ENCODE peak calls at places on chromosomes 13 and 19, in five cellular contexts. E is RWPE1, A is ascending aorta, G is heart left ventricle, F is brain microvascular endothelial cell. Z is an unnamed sample.

GRCh38 chr13:113369881-113370280 is 6.0 kb upstream of the GRTP1 start:
- DNase-seq in E (no peak), A (no peak), G (no peak), F (no peak), Z (no peak)

GRCh38 chr13:92379371-92379770 is 847.2 kb upstream of the GPC6 start:
- DNase-seq in E (no peak), A (no peak), G (no peak), F (no peak), Z (no peak)

GRCh38 chr19:47226426-47227346 is 4.3 kb downstream of the BBC3 start:
- DNase-seq in E (peak), A (peak), G (peak), F (no peak), Z (peak)

GRCh38 chr19:46448601-46449000 is 19.9 kb upstream of the PNMA8C start:
- DNase-seq in E (no peak), A (no peak), G (no peak), F (no peak), Z (no peak)

GRCh38 chr19:17468302-17469091 is 1.8 kb upstream of the SLC27A1 start:
- DNase-seq in E (no peak), A (no peak), G (peak), F (no peak), Z (peak)

GRCh38 chr13:109697936-109698335 is 88.4 kb downstream of the IRS2 start:
- DNase-seq in E (no peak), A (no peak), G (no peak), F (no peak), Z (no peak)

GRCh38 chr13:40927929-40928328 is 91.2 kb downstream of the ELF1 start:
- DNase-seq in E (no peak), A (no peak), G (no peak), F (no peak), Z (no peak)

GRCh38 chr13:111387026-111387871 is 66.8 kb downstream of the TEX29 start:
- DNase-seq in E (no peak), A (no peak), G (no peak), F (no peak), Z (no peak)

GRCh38 chr13:101917475-101917810 is 465.0 kb downstream of the ITGBL1 start:
- DNase-seq in E (no peak), A (no peak), G (no peak), F (no peak), Z (no peak)

GRCh38 chr13:100580045-100580444 is 8.5 kb downstream of the GGACT start:
- DNase-seq in E (no peak), A (no peak), G (no peak), F (no peak), Z (no peak)

GRCh38 chr13:33739254-33739653 is 78.7 kb upstream of the RFC3 start:
- DNase-seq in E (no peak), A (no peak), G (no peak), F (no peak), Z (no peak)

GRCh38 chr19:41928754-41929535 is 696 bp upstream of the ERFL start:
- DNase-seq in E (no peak), A (no peak), G (no peak), F (no peak), Z (no peak)

GRCh38 chr13:107808388-107808787 is 406.9 kb downstream of the LIG4 start:
- DNase-seq in E (no peak), A (no peak), G (no peak), F (no peak), Z (no peak)

GRCh38 chr19:20278342-20278741 is 111.3 kb downstream of the ZNF486 start:
- DNase-seq in E (no peak), A (no peak), G (peak), F (peak), Z (no peak)

GRCh38 chr13:29878101-29878500 is 27.7 kb upstream of the UBL3 start:
- DNase-seq in E (no peak), A (no peak), G (no peak), F (no peak), Z (peak)

GRCh38 chr19:51211833-51212232 is 13.0 kb upstream of the CD33 start:
- DNase-seq in E (no peak), A (no peak), G (no peak), F (no peak), Z (no peak)

GRCh38 chr19:4295972-4296771 is 6.0 kb downstream of the TMIGD2 start:
- DNase-seq in E (no peak), A (no peak), G (no peak), F (no peak), Z (peak)

GRCh38 chr13:20711301-20712044 is 8.0 kb downstream of the IL17D start:
- DNase-seq in E (no peak), A (no peak), G (no peak), F (no peak), Z (no peak)

GRCh38 chr13:52707375-52707774 is 32.2 kb downstream of the CNMD start:
- DNase-seq in E (no peak), A (no peak), G (no peak), F (no peak), Z (peak)

GRCh38 chr13:92473736-92474465 is 752.7 kb upstream of the GPC6 start:
- DNase-seq in E (no peak), A (no peak), G (no peak), F (no peak), Z (no peak)

GRCh38 chr19:47122359-47123335 is 8.0 kb upstream of the SAE1 start:
- DNase-seq in E (peak), A (no peak), G (no peak), F (peak), Z (peak)

GRCh38 chr13:55788548-55788947 is 1352.2 kb upstream of the PRR20A start:
- DNase-seq in E (no peak), A (no peak), G (no peak), F (no peak), Z (no peak)

GRCh38 chr13:32150794-32151193 is 119.2 kb downstream of the FRY start:
- DNase-seq in E (no peak), A (peak), G (peak), F (no peak), Z (no peak)

GRCh38 chr13:72820156-72820897 is 38.4 kb downstream of the PIBF1 start:
- DNase-seq in E (no peak), A (no peak), G (no peak), F (peak), Z (peak)

GRCh38 chr13:105346141-105346766 is 1189.2 kb downstream of the EFNB2 start:
- DNase-seq in E (peak), A (no peak), G (no peak), F (peak), Z (no peak)

GRCh38 chr13:113856716-113857065 is 7.2 kb downstream of the GAS6 start:
- DNase-seq in E (no peak), A (no peak), G (peak), F (no peak), Z (no peak)

GRCh38 chr19:38650180-38650775 is 2.8 kb downstream of the ACTN4 start:
- DNase-seq in E (no peak), A (no peak), G (no peak), F (no peak), Z (no peak)

GRCh38 chr13:59038824-59039223 is 1124.9 kb downstream of the DIAPH3 start:
- DNase-seq in E (peak), A (no peak), G (no peak), F (peak), Z (no peak)

GRCh38 chr13:49820591-49821215 is 28.2 kb upstream of the KPNA3 start:
- DNase-seq in E (no peak), A (no peak), G (no peak), F (no peak), Z (no peak)

GRCh38 chr19:39847525-39847924 is 1.3 kb upstream of the FBL start:
- DNase-seq in E (no peak), A (no peak), G (no peak), F (no peak), Z (no peak)

GRCh38 chr19:6003976-6004375 is 26.0 kb upstream of the RANBP3 start:
- DNase-seq in E (no peak), A (no peak), G (no peak), F (no peak), Z (no peak)

GRCh38 chr13:30690282-30691188 is 44.8 kb upstream of the ALOX5AP start:
- DNase-seq in E (peak), A (peak), G (peak), F (peak), Z (peak)

GRCh38 chr13:75633285-75633684 is 2.8 kb upstream of the LMO7 start:
- DNase-seq in E (no peak), A (no peak), G (no peak), F (peak), Z (peak)
- H3K27ac ChIP-seq in E (no peak), A (peak), G (no peak), F (peak), Z (no peak)

DNA sequence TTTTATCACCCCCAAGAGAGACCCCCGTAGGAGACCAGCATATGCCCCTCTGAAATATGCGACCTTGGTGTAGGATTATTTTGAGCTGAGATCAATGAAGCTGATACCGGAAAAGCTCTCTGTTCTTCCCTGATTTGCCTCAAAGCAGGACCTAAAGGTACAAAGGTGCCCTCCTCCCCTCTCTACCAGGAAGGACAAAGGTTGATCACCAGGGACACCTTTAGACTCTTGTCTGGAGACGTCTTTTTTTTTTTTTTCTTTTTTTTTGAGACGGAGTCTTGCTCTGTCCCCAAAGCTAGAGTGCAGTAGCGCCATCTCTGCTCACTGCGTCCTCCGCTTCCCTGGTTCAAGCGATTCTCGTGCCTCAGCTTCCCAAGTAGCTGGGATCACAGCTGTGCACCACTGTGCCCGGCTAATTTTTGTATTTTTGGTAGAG is 792 bp upstream of the PEX11G start:
- DNase-seq in E (no peak), A (no peak), G (no peak), F (no peak), Z (no peak)
- H3K27ac ChIP-seq in E (peak), A (no peak), G (no peak), F (no peak), Z (peak)

GRCh38 chr19:12494260-12494860 is 9.7 kb upstream of the ZNF709 start:
- DNase-seq in E (no peak), A (no peak), G (no peak), F (no peak), Z (no peak)
- H3K27ac ChIP-seq in E (no peak), A (peak), G (no peak), F (no peak), Z (peak)

DNA sequence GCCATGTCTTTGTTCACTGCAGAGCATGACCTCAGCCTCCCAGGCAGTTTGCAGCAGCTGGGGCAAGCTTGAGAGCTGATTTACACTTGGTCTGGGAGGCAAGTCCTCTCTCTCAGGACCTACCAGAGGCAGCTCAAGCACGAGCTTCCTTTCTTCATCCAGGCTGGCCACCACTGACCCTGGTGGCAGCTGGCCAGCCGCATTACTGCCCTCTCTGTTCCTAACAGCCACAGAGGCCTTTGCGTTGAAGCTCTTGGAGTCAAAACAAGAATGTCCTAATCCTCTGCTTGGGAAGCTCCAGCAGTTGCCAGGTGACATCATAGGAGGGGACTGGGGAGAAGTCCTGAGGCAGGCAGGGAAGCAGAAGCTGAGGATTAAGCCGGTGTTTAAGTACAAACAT is 85.7 kb downstream of the NUFIP1 start:
- DNase-seq in E (no peak), A (peak), G (peak), F (peak), Z (no peak)
- H3K27ac ChIP-seq in E (no peak), A (peak), G (peak), F (no peak), Z (no peak)

DNA sequence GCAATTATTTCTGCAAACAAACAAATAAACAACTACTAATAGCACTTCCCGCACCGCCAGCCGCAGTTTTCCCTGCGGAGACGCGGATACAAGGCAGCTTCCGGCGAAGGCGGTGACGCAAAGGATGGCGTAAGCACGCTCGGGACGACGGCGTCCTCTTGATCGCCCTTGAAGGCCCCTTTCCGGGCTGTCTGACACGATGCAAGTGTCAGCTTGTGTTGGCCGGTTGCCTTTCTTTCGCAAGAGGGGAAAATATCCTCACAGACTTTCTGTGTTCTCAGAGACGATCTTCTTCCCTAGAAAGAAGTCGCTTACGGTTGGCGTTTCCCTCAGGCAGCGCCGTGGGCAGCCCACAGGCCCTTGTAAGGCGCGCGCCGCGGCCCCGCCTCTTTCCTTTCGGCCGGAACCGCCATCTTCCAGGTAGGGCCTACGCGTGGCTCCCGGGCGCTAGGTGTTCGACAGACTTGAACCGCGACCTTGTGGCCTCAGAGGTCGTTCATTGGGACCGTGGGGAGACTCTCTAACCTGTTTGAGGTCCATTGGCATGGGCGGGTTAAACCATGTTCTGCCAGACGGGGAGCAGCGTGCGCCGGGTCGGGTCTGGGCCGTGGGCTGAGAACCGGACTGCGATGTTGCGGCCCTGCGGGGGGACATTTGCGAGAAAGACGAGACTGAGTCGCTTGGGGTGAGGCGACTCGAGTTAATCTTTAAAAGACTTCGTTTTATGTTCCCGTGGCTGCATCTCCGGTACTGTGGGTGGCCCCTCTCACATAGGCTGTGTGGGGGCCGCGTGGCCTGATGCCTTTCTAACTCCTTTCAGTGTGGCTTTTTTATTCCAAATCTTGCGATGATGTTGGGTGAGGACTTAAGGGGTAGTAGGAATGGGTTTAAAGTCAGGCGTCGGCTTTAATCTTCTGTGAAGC is at the start of gene RPL21:
- DNase-seq in E (peak), A (peak), G (peak), F (peak), Z (peak)
- H3K27ac ChIP-seq in E (peak), A (peak), G (peak), F (peak), Z (peak)

DNA sequence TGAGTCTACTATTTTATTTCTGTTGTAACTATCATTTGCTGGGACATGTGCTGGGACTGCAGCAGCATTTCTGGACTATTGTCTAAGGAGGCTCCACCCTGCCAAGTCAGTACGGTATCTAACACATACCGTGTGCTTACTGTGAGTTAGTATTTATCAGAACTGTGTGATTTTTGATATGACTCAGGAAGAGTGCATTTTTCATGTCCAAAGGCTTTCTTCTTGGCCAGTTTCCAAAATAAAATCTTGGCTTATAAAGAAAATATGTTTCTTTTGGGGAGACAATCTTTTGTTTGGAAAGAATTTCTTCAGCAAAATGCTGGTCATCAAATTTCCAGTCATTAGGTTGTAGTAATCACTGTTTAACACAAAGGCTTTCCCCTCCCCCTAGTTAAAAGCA is 11.6 kb downstream of the PARP4 start:
- DNase-seq in E (peak), A (no peak), G (no peak), F (peak), Z (peak)
- H3K27ac ChIP-seq in E (no peak), A (no peak), G (no peak), F (peak), Z (no peak)